ENCODE peak calls at places on chromosomes 7 and 10, in nine cellular contexts. P is foreskin fibroblast; K is kidney epithelial cell; J is GM12865; G is GM06990; A is AG04450; I is MM.1S; U is CD8-positive, alpha-beta T cell; H is endothelial cell. S is an unnamed sample.

GRCh38 chr10:19169684-19170083 is 121.1 kb downstream of the MALRD1 start:
- DNase-seq in P (no peak), K (peak; percentile 26), J (no peak), G (no peak), A (no peak), I (no peak), U (no peak), H (no peak), S (no peak)

GRCh38 chr7:50359995-50360925 is 55.7 kb downstream of the IKZF1 start:
- DNase-seq in P (no peak), K (no peak), J (no peak), G (no peak), A (no peak), I (no peak), U (peak; percentile 82), H (no peak), S (no peak)

GRCh38 chr10:6385683-6386082 is 183.0 kb downstream of the PFKFB3 start:
- DNase-seq in P (peak; percentile 55), K (peak; percentile 48), J (no peak), G (no peak), A (no peak), I (no peak), U (no peak), H (no peak), S (no peak)

GRCh38 chr7:35450456-35450855 is 196.6 kb upstream of the TBX20 start:
- DNase-seq in P (no peak), K (no peak), J (no peak), G (no peak), A (no peak), I (no peak), U (no peak), H (no peak), S (no peak)

GRCh38 chr7:27048438-27048837 is 47.4 kb downstream of the HOXA1 start:
- DNase-seq in P (no peak), K (no peak), J (no peak), G (no peak), A (no peak), I (no peak), U (no peak), H (no peak), S (no peak)

GRCh38 chr7:157890921-157891401 is 554.2 kb downstream of the DNAJB6 start:
- DNase-seq in P (no peak), K (no peak), J (no peak), G (no peak), A (no peak), I (no peak), U (no peak), H (no peak), S (no peak)

GRCh38 chr10:125812128-125812527 is 10.9 kb downstream of the UROS start:
- DNase-seq in P (peak; percentile 5), K (no peak), J (no peak), G (no peak), A (no peak), I (no peak), U (no peak), H (no peak), S (no peak)

GRCh38 chr7:33778195-33778594 is 127.1 kb upstream of the BMPER start:
- DNase-seq in P (no peak), K (no peak), J (no peak), G (no peak), A (no peak), I (no peak), U (no peak), H (no peak), S (no peak)

DNA sequence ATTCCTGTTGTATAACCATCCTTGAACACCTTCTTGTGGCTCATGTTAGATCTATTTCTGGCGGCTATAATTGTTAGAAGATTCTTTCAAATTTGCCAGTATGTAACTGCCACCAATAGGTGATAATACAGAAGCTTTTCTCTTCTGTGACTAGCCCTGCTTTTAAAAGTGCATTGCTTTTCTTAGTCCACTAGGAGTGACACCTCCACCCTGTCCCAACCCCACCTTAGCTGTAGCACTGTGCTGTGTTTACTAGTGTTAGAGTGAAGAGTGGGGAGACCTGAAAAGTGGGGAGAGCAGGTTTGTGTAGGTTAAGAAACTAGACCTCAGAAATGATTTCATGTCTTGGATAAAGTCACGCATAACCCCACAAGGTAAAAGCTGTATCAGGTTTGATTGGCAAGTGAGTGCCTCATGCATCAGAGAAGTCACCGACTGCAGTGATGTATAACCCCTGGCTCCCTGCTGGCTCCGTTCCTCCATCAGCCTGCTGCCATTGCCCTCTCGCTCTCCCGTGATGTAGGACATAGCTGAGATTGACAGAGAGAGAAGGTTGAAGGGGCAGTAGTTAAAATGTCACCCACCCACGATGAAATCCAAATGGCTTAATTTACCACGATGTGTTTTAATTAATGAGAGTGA is 12.5 kb downstream of the NPVF start:
- DNase-seq in P (no peak), K (no peak), J (peak; percentile 8), G (no peak), A (no peak), I (no peak), U (no peak), H (no peak), S (no peak)
- TF ChIP-seq CTCF in P (no peak), K (no peak), J (no peak), G (no peak), A (peak; percentile 6), I (peak; percentile 20), U (no peak), H (no peak), S (no peak)

GRCh38 chr10:76784076-76784475 is 853.5 kb downstream of the KCNMA1 start:
- DNase-seq in P (no peak), K (no peak), J (no peak), G (no peak), A (no peak), I (no peak), U (no peak), H (no peak), S (no peak)

GRCh38 chr10:76774987-76775603 is 862.5 kb downstream of the KCNMA1 start:
- DNase-seq in P (no peak), K (no peak), J (no peak), G (no peak), A (no peak), I (no peak), U (no peak), H (no peak), S (no peak)

GRCh38 chr10:76779821-76780281 is 857.8 kb downstream of the KCNMA1 start:
- DNase-seq in P (no peak), K (no peak), J (no peak), G (no peak), A (no peak), I (no peak), U (no peak), H (no peak), S (no peak)

GRCh38 chr10:76779163-76779820 is 858.3 kb downstream of the KCNMA1 start:
- DNase-seq in P (peak; percentile 35), K (peak; percentile 9), J (no peak), G (no peak), A (no peak), I (no peak), U (no peak), H (no peak), S (no peak)
- TF ChIP-seq CTCF in P (no peak), K (no peak), J (no peak), G (no peak), A (no peak), I (no peak), U (no peak), H (no peak), S (no peak)

GRCh38 chr10:48400850-48401220 is 94.4 kb downstream of the MAPK8 start:
- DNase-seq in P (no peak), K (no peak), J (no peak), G (no peak), A (no peak), I (no peak), U (no peak), H (no peak), S (no peak)

GRCh38 chr10:48411510-48411909 is 105.0 kb downstream of the MAPK8 start:
- DNase-seq in P (no peak), K (no peak), J (no peak), G (no peak), A (no peak), I (no peak), U (no peak), H (no peak), S (no peak)

GRCh38 chr10:48410503-48410902 is 104.0 kb downstream of the MAPK8 start:
- DNase-seq in P (no peak), K (no peak), J (no peak), G (no peak), A (no peak), I (no peak), U (no peak), H (no peak), S (no peak)

GRCh38 chr10:48404646-48405045 is 98.2 kb downstream of the MAPK8 start:
- DNase-seq in P (no peak), K (no peak), J (no peak), G (no peak), A (no peak), I (no peak), U (no peak), H (no peak), S (no peak)

DNA sequence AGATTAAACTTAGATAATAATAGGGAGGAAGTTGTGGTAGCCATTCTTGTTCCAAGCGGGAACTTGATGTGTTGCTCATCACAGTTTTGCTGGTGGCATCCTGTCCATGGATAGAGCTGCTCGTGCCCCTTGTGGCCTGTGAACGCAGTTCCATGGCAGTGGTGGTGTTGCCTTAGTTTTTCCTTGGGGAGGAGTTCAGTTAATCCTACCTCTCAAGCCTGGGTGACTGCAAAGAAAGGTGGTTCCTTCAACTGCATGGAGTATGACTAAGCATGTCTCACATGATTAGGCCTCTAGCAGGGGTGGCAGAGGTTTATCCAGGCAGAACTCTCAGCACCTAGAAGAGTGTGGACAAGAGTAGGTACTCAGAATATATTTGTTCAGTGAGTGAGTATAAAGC is 99.7 kb downstream of the MAPK8 start:
- DNase-seq in P (peak; percentile 30), K (peak; percentile 82), J (no peak), G (no peak), A (no peak), I (no peak), U (no peak), H (no peak), S (no peak)
- TF ChIP-seq CTCF in P (no peak), K (peak; percentile 16), J (no peak), G (no peak), A (no peak), I (no peak), U (no peak), H (no peak), S (no peak)

GRCh38 chr10:72354356-72355213 is at the start of gene DNAJB12:
- DNase-seq in P (peak; percentile 95), K (peak; percentile 85), J (peak; percentile 97), G (peak; percentile 98), A (peak; percentile 90), I (peak; percentile 92), U (peak; percentile 87), H (peak; percentile 88), S (peak; percentile 92)

GRCh38 chr10:72353963-72354355 is 760 bp downstream of the DNAJB12 start:
- DNase-seq in P (no peak), K (no peak), J (peak; percentile 22), G (no peak), A (no peak), I (no peak), U (no peak), H (peak; percentile 38), S (peak; percentile 41)

GRCh38 chr10:72356987-72357386 is 2.3 kb upstream of the DNAJB12 start:
- DNase-seq in P (no peak), K (no peak), J (no peak), G (no peak), A (no peak), I (no peak), U (no peak), H (no peak), S (no peak)

GRCh38 chr10:72356115-72356514 is 1.4 kb upstream of the DNAJB12 start:
- DNase-seq in P (no peak), K (no peak), J (no peak), G (no peak), A (no peak), I (no peak), U (no peak), H (no peak), S (no peak)

GRCh38 chr10:72355214-72355555 is 466 bp upstream of the DNAJB12 start:
- DNase-seq in P (no peak), K (no peak), J (no peak), G (no peak), A (no peak), I (no peak), U (no peak), H (no peak), S (no peak)
- TF ChIP-seq CTCF in P (no peak), K (no peak), J (no peak), G (no peak), A (no peak), I (no peak), U (no peak), H (no peak), S (no peak)

S was measured in mesothelial cell of epicardium.